ENCODE peak calls at places on chromosomes 4 and X, in four cellular contexts. W, A, Z and Q are unnamed samples. For H3K9me3, the result is how much of the 10 kb centered on the place peaks cover.

GRCh38 chr4:121711263-121712000 is 14.7 kb upstream of the ANXA5 start:
- DNase-seq in W (peak), A (peak), Z (peak), Q (no peak)

GRCh38 chrX:68488657-68489056 is 10.2 kb upstream of the YIPF6 start:
- DNase-seq in W (no peak), A (no peak), Z (peak), Q (no peak)

GRCh38 chr4:112031712-112032328 is 113.4 kb upstream of the FAM241A start:
- DNase-seq in W (peak), A (peak), Z (peak), Q (no peak)

GRCh38 chr4:98994474-98995182 is 893 bp upstream of the METAP1 start:
- DNase-seq in W (peak), A (peak), Z (peak), Q (no peak)

GRCh38 chr4:136863756-136864155 is 668.5 kb downstream of the PCDH18 start:
- DNase-seq in W (no peak), A (peak), Z (peak), Q (no peak)

GRCh38 chr4:61772116-61772515 is 572.0 kb downstream of the ADGRL3 start:
- DNase-seq in W (no peak), A (no peak), Z (no peak), Q (no peak)

GRCh38 chr4:47972721-47973120 is 43.8 kb downstream of the CNGA1 start:
- DNase-seq in W (no peak), A (no peak), Z (no peak), Q (no peak)

GRCh38 chrX:13719192-13719856 is 15.1 kb downstream of the TRAPPC2 start:
- DNase-seq in W (no peak), A (no peak), Z (no peak), Q (peak)

GRCh38 chrX:153459976-153460375 is 10.4 kb downstream of the HAUS7 start:
- DNase-seq in W (no peak), A (peak), Z (no peak), Q (no peak)
- H3K9me3 ChIP-seq in W (under half), A (under half), Z (under half), Q (under half)

DNA sequence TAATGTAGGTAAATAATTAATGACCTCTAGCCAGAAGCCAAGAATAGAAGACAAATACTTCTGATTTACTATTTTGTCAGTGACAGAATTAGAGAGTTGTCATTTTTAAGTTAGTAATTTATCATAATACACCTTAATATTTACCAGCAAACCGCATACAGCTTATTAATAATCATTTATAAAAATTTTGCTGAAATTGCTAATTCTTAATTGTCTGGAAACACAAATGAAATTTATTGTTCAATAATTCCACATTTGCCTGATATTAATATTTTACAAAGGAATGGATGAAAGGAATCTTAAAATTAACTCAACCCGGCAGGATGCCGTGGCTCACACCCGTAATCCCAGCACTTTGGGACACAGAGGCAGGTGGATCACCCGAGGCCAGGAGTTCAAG is 44.7 kb downstream of the PROM1 start:
- DNase-seq in W (no peak), A (no peak), Z (no peak), Q (no peak)
- H3K9me3 ChIP-seq in W (under half), A (under half), Z (under half), Q (under half)

GRCh38 chrX:149120459-149120858 is 384.6 kb downstream of the IDS start:
- DNase-seq in W (no peak), A (no peak), Z (no peak), Q (no peak)
- H3K9me3 ChIP-seq in W (under half), A (under half), Z (under half), Q (under half)

DNA sequence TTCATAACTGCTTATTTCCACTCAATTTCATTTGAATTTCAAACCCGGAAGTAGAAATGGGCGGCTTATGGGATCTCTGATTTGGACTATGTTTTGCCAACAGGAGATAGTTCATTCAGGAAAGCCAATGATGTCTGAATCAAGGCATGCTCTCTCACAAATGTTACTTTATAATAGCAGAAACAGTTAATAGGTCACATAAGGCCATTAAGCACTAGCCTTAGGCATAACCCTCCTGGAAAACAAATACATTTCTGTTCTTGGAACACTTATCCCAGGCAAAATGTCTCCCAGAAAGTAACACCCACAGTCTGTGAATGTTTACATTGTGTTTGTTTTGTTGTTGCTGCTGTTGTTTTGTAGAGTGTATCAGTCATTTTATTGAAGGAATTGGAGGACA is 1347.2 kb upstream of the PCDH7 start:
- DNase-seq in W (no peak), A (no peak), Z (no peak), Q (no peak)
- H3K9me3 ChIP-seq in W (under half), A (under half), Z (under half), Q (under half)

DNA sequence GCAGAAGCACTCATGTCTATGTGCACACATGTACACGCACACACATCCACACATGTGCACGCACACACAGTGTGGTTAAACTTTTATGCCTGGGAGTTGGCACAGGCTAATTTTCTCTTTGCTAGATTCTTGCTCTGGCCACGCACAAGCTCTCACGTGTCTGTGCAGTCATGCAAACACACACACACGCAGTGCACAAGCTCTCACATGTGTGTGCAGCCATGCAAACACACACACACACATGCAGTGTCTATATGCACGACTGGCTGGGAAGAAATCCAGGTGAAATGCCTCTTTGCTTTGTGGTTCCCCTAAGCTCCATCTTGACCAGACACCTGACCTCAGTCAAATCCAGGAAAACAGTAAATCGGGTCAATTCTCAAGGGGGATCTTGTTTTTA is 138.0 kb downstream of the SHOX start:
- DNase-seq in W (no peak), A (no peak), Z (no peak), Q (no peak)
- H3K9me3 ChIP-seq in W (under half), A (under half), Z (under half), Q (under half)

DNA sequence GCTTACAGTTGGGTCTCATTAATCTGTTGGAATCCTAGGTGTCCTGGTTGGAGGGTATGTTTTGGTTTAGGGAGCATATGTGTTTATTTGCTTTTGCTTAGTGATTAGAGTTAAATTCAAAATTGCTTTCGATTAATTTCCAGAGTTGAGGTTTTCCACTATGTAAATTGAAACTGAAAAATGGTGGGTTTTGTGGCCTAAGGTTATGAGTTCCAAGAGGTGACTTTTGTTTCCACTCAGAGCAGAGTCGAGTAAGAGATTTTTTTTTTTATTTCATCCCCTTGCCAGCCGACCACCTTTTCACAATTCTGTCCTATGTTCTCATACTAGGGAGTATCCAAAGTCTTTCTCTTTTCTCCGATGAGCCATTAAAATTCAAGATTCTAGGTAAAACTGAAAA is 66.9 kb downstream of the GRIA2 start:
- DNase-seq in W (no peak), A (no peak), Z (no peak), Q (no peak)
- H3K9me3 ChIP-seq in W (under half), A (under half), Z (under half), Q (under half)

DNA sequence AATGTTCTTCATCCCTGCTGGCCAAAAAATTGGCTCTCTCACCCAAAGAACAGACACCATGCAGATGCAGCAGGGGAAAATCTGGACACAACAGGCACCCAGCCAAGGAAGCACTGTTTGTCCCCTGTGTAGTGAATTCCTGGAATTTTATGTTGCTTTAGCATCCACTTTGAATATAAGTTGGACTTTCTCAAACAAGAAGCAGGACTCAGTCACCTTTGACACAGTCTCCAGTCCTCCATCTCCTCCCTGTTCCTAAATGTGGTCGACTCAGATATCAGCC is 11.8 kb downstream of the ZNF182 start:
- DNase-seq in W (no peak), A (no peak), Z (no peak), Q (no peak)
- H3K9me3 ChIP-seq in W (under half), A (under half), Z (half or more), Q (under half)

GRCh38 chr4:116016201-116016600 is 902.8 kb upstream of the NDST4 start:
- DNase-seq in W (no peak), A (peak), Z (no peak), Q (no peak)
- H3K9me3 ChIP-seq in W (under half), A (under half), Z (under half), Q (under half)

DNA sequence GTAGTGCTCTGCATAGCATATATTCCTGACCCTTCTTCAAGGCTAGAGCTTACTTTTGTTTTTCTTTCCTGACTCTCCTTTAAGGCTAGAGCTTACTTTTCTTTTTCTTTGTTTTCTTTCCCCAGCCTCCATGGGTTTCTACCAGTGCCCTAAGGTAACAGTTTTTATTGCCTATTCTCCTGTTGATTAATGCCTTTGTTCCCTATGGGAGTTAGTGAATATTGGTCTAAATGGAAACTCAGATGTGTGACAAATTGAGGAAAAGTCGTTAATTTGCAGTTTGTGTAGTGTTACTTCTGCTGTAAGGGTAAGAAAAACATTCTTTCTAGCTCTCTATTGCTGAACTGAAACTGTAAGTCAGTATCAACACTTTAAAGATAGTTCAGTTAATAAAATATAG is 358.7 kb downstream of the IL15 start:
- DNase-seq in W (no peak), A (no peak), Z (no peak), Q (no peak)
- H3K9me3 ChIP-seq in W (under half), A (under half), Z (under half), Q (under half)